ENCODE peak calls at places on chromosomes 4 and X, in eight cellular contexts. One of them, this sample, is unnamed.

GRCh38 chrX:71917621-71918341 is 7.1 kb downstream of the NHSL2 start:
- DNase-seq in choroid plexus epithelial cell: no peak
- DNase-seq in NCI-H1092 treated with DMSO at 0.1 percent for 48 hours: no peak
- DNase-seq in activated CD4-positive, alpha-beta T cell treated with anti-CD3 and anti-CD28 coated beads for 4 hours: no peak
- DNase-seq in HS-5: no peak
- DNase-seq in NAMALWA: no peak
- DNase-seq in activated T-cell treated with anti-CD3 and anti-CD28 coated beads, Interleukin-2, amount 50 U/mL, for 24 hours: no peak
- DNase-seq in endothelial cell of umbilical vein: no peak
- DNase-seq in this sample: no peak

GRCh38 chr4:60250657-60251056 is 949.5 kb upstream of the ADGRL3 start:
- DNase-seq in choroid plexus epithelial cell: no peak
- DNase-seq in NCI-H1092 treated with DMSO at 0.1 percent for 48 hours: no peak
- DNase-seq in activated CD4-positive, alpha-beta T cell treated with anti-CD3 and anti-CD28 coated beads for 4 hours: no peak
- DNase-seq in HS-5: no peak
- DNase-seq in NAMALWA: no peak
- DNase-seq in activated T-cell treated with anti-CD3 and anti-CD28 coated beads, Interleukin-2, amount 50 U/mL, for 24 hours: no peak
- DNase-seq in endothelial cell of umbilical vein: no peak
- DNase-seq in this sample: no peak

GRCh38 chr4:76053730-76054129 is 17.9 kb upstream of the CXCL11 start:
- DNase-seq in choroid plexus epithelial cell: no peak
- DNase-seq in NCI-H1092 treated with DMSO at 0.1 percent for 48 hours: no peak
- DNase-seq in activated CD4-positive, alpha-beta T cell treated with anti-CD3 and anti-CD28 coated beads for 4 hours: no peak
- DNase-seq in HS-5: no peak
- DNase-seq in NAMALWA: no peak
- DNase-seq in activated T-cell treated with anti-CD3 and anti-CD28 coated beads, Interleukin-2, amount 50 U/mL, for 24 hours: no peak
- DNase-seq in endothelial cell of umbilical vein: no peak
- DNase-seq in this sample: no peak

GRCh38 chr4:55560096-55560495 is 13.4 kb upstream of the CLOCK start:
- DNase-seq in choroid plexus epithelial cell: no peak
- DNase-seq in NCI-H1092 treated with DMSO at 0.1 percent for 48 hours: no peak
- DNase-seq in activated CD4-positive, alpha-beta T cell treated with anti-CD3 and anti-CD28 coated beads for 4 hours: no peak
- DNase-seq in HS-5: no peak
- DNase-seq in NAMALWA: no peak
- DNase-seq in activated T-cell treated with anti-CD3 and anti-CD28 coated beads, Interleukin-2, amount 50 U/mL, for 24 hours: no peak
- DNase-seq in endothelial cell of umbilical vein: no peak
- DNase-seq in this sample: no peak

GRCh38 chrX:22396408-22396807 is 123.7 kb downstream of the CBLL2 start:
- DNase-seq in choroid plexus epithelial cell: no peak
- DNase-seq in NCI-H1092 treated with DMSO at 0.1 percent for 48 hours: no peak
- DNase-seq in activated CD4-positive, alpha-beta T cell treated with anti-CD3 and anti-CD28 coated beads for 4 hours: no peak
- DNase-seq in HS-5: no peak
- DNase-seq in NAMALWA: no peak
- DNase-seq in activated T-cell treated with anti-CD3 and anti-CD28 coated beads, Interleukin-2, amount 50 U/mL, for 24 hours: no peak
- DNase-seq in endothelial cell of umbilical vein: no peak
- DNase-seq in this sample: no peak

GRCh38 chrX:134782796-134783195 is 124.5 kb upstream of the PLAC1 start:
- DNase-seq in choroid plexus epithelial cell: peak
- DNase-seq in NCI-H1092 treated with DMSO at 0.1 percent for 48 hours: no peak
- DNase-seq in activated CD4-positive, alpha-beta T cell treated with anti-CD3 and anti-CD28 coated beads for 4 hours: no peak
- DNase-seq in HS-5: no peak
- DNase-seq in NAMALWA: peak
- DNase-seq in activated T-cell treated with anti-CD3 and anti-CD28 coated beads, Interleukin-2, amount 50 U/mL, for 24 hours: no peak
- DNase-seq in endothelial cell of umbilical vein: peak
- DNase-seq in this sample: no peak

GRCh38 chr4:175330652-175331051 is 412.5 kb downstream of the ADAM29 start:
- DNase-seq in choroid plexus epithelial cell: peak
- DNase-seq in NCI-H1092 treated with DMSO at 0.1 percent for 48 hours: no peak
- DNase-seq in activated CD4-positive, alpha-beta T cell treated with anti-CD3 and anti-CD28 coated beads for 4 hours: no peak
- DNase-seq in HS-5: no peak
- DNase-seq in NAMALWA: no peak
- DNase-seq in activated T-cell treated with anti-CD3 and anti-CD28 coated beads, Interleukin-2, amount 50 U/mL, for 24 hours: no peak
- DNase-seq in endothelial cell of umbilical vein: no peak
- DNase-seq in this sample: no peak

GRCh38 chr4:164320847-164321246 is 433.1 kb upstream of the SMIM31 start:
- DNase-seq in choroid plexus epithelial cell: no peak
- DNase-seq in NCI-H1092 treated with DMSO at 0.1 percent for 48 hours: no peak
- DNase-seq in activated CD4-positive, alpha-beta T cell treated with anti-CD3 and anti-CD28 coated beads for 4 hours: no peak
- DNase-seq in HS-5: no peak
- DNase-seq in NAMALWA: no peak
- DNase-seq in activated T-cell treated with anti-CD3 and anti-CD28 coated beads, Interleukin-2, amount 50 U/mL, for 24 hours: no peak
- DNase-seq in endothelial cell of umbilical vein: no peak
- DNase-seq in this sample: no peak

GRCh38 chrX:32530802-32531403 is 680.4 kb downstream of the DMD start:
- DNase-seq in choroid plexus epithelial cell: peak
- DNase-seq in NCI-H1092 treated with DMSO at 0.1 percent for 48 hours: peak
- DNase-seq in activated CD4-positive, alpha-beta T cell treated with anti-CD3 and anti-CD28 coated beads for 4 hours: peak
- DNase-seq in HS-5: peak
- DNase-seq in NAMALWA: peak
- DNase-seq in activated T-cell treated with anti-CD3 and anti-CD28 coated beads, Interleukin-2, amount 50 U/mL, for 24 hours: no peak
- DNase-seq in endothelial cell of umbilical vein: peak
- DNase-seq in this sample: no peak

GRCh38 chrX:71493111-71493613 is 39.7 kb upstream of the OGT start:
- DNase-seq in choroid plexus epithelial cell: peak
- DNase-seq in NCI-H1092 treated with DMSO at 0.1 percent for 48 hours: no peak
- DNase-seq in activated CD4-positive, alpha-beta T cell treated with anti-CD3 and anti-CD28 coated beads for 4 hours: no peak
- DNase-seq in HS-5: no peak
- DNase-seq in NAMALWA: no peak
- DNase-seq in activated T-cell treated with anti-CD3 and anti-CD28 coated beads, Interleukin-2, amount 50 U/mL, for 24 hours: no peak
- DNase-seq in endothelial cell of umbilical vein: peak
- DNase-seq in this sample: no peak

GRCh38 chr4:158268553-158268952 is 58.3 kb downstream of the TMEM144 start:
- DNase-seq in choroid plexus epithelial cell: peak
- DNase-seq in NCI-H1092 treated with DMSO at 0.1 percent for 48 hours: no peak
- DNase-seq in activated CD4-positive, alpha-beta T cell treated with anti-CD3 and anti-CD28 coated beads for 4 hours: no peak
- DNase-seq in HS-5: no peak
- DNase-seq in NAMALWA: no peak
- DNase-seq in activated T-cell treated with anti-CD3 and anti-CD28 coated beads, Interleukin-2, amount 50 U/mL, for 24 hours: no peak
- DNase-seq in endothelial cell of umbilical vein: no peak
- DNase-seq in this sample: no peak

GRCh38 chr4:101599620-101600019 is 190.9 kb upstream of the BANK1 start:
- DNase-seq in choroid plexus epithelial cell: peak
- DNase-seq in NCI-H1092 treated with DMSO at 0.1 percent for 48 hours: no peak
- DNase-seq in activated CD4-positive, alpha-beta T cell treated with anti-CD3 and anti-CD28 coated beads for 4 hours: no peak
- DNase-seq in HS-5: peak
- DNase-seq in NAMALWA: no peak
- DNase-seq in activated T-cell treated with anti-CD3 and anti-CD28 coated beads, Interleukin-2, amount 50 U/mL, for 24 hours: no peak
- DNase-seq in endothelial cell of umbilical vein: peak
- DNase-seq in this sample: no peak

GRCh38 chr4:13302876-13303275 is 181.3 kb downstream of the RAB28 start:
- DNase-seq in choroid plexus epithelial cell: no peak
- DNase-seq in NCI-H1092 treated with DMSO at 0.1 percent for 48 hours: no peak
- DNase-seq in activated CD4-positive, alpha-beta T cell treated with anti-CD3 and anti-CD28 coated beads for 4 hours: no peak
- DNase-seq in HS-5: no peak
- DNase-seq in NAMALWA: no peak
- DNase-seq in activated T-cell treated with anti-CD3 and anti-CD28 coated beads, Interleukin-2, amount 50 U/mL, for 24 hours: no peak
- DNase-seq in endothelial cell of umbilical vein: no peak
- DNase-seq in this sample: no peak

GRCh38 chr4:95432466-95432865 is 116.3 kb downstream of the UNC5C start:
- DNase-seq in choroid plexus epithelial cell: no peak
- DNase-seq in NCI-H1092 treated with DMSO at 0.1 percent for 48 hours: no peak
- DNase-seq in activated CD4-positive, alpha-beta T cell treated with anti-CD3 and anti-CD28 coated beads for 4 hours: no peak
- DNase-seq in HS-5: no peak
- DNase-seq in NAMALWA: no peak
- DNase-seq in activated T-cell treated with anti-CD3 and anti-CD28 coated beads, Interleukin-2, amount 50 U/mL, for 24 hours: no peak
- DNase-seq in endothelial cell of umbilical vein: no peak
- DNase-seq in this sample: no peak

GRCh38 chrX:133359466-133359865 is 55.8 kb downstream of the GPC4 start:
- DNase-seq in choroid plexus epithelial cell: no peak
- DNase-seq in NCI-H1092 treated with DMSO at 0.1 percent for 48 hours: no peak
- DNase-seq in activated CD4-positive, alpha-beta T cell treated with anti-CD3 and anti-CD28 coated beads for 4 hours: no peak
- DNase-seq in HS-5: no peak
- DNase-seq in NAMALWA: no peak
- DNase-seq in activated T-cell treated with anti-CD3 and anti-CD28 coated beads, Interleukin-2, amount 50 U/mL, for 24 hours: no peak
- DNase-seq in endothelial cell of umbilical vein: no peak
- DNase-seq in this sample: no peak

GRCh38 chrX:27565992-27566391 is 24.2 kb upstream of the DCAF8L2 start:
- DNase-seq in choroid plexus epithelial cell: peak
- DNase-seq in NCI-H1092 treated with DMSO at 0.1 percent for 48 hours: no peak
- DNase-seq in activated CD4-positive, alpha-beta T cell treated with anti-CD3 and anti-CD28 coated beads for 4 hours: no peak
- DNase-seq in HS-5: no peak
- DNase-seq in NAMALWA: no peak
- DNase-seq in activated T-cell treated with anti-CD3 and anti-CD28 coated beads, Interleukin-2, amount 50 U/mL, for 24 hours: no peak
- DNase-seq in endothelial cell of umbilical vein: peak
- DNase-seq in this sample: no peak

GRCh38 chrX:53882331-53882730 is 161.9 kb downstream of the PHF8 start:
- DNase-seq in choroid plexus epithelial cell: peak
- DNase-seq in NCI-H1092 treated with DMSO at 0.1 percent for 48 hours: no peak
- DNase-seq in activated CD4-positive, alpha-beta T cell treated with anti-CD3 and anti-CD28 coated beads for 4 hours: no peak
- DNase-seq in HS-5: peak
- DNase-seq in NAMALWA: no peak
- DNase-seq in activated T-cell treated with anti-CD3 and anti-CD28 coated beads, Interleukin-2, amount 50 U/mL, for 24 hours: no peak
- DNase-seq in endothelial cell of umbilical vein: no peak
- DNase-seq in this sample: no peak

GRCh38 chr4:68850293-68850692 is 34.5 kb downstream of the UGT2B10 start:
- DNase-seq in choroid plexus epithelial cell: no peak
- DNase-seq in NCI-H1092 treated with DMSO at 0.1 percent for 48 hours: no peak
- DNase-seq in activated CD4-positive, alpha-beta T cell treated with anti-CD3 and anti-CD28 coated beads for 4 hours: no peak
- DNase-seq in HS-5: no peak
- DNase-seq in NAMALWA: no peak
- DNase-seq in activated T-cell treated with anti-CD3 and anti-CD28 coated beads, Interleukin-2, amount 50 U/mL, for 24 hours: no peak
- DNase-seq in endothelial cell of umbilical vein: no peak
- DNase-seq in this sample: no peak

GRCh38 chr4:112982677-112983076 is 66.8 kb upstream of the ANK2 start:
- DNase-seq in choroid plexus epithelial cell: peak
- DNase-seq in NCI-H1092 treated with DMSO at 0.1 percent for 48 hours: no peak
- DNase-seq in activated CD4-positive, alpha-beta T cell treated with anti-CD3 and anti-CD28 coated beads for 4 hours: no peak
- DNase-seq in HS-5: no peak
- DNase-seq in NAMALWA: peak
- DNase-seq in activated T-cell treated with anti-CD3 and anti-CD28 coated beads, Interleukin-2, amount 50 U/mL, for 24 hours: no peak
- DNase-seq in endothelial cell of umbilical vein: no peak
- DNase-seq in this sample: no peak

This sample was measured in thoracic aorta.